ENCODE peak calls at places on chromosomes 12 and 14, in seven cellular contexts. U is iris pigment epithelial cell; A is GM13976; O is stimulated activated CD4-positive, alpha-beta T cell treated with anti-CD3 and anti-CD28 coated beads, Interleukin-15, amount 100 ng/mL, for 1 hour; S is posterior vena cava; M is stimulated activated CD8-positive, alpha-beta memory T cell treated with anti-CD3 and anti-CD28 coated beads, Interleukin-7, amount 100 ng/mL, for 1 hour; R is foreskin melanocyte. H is an unnamed sample.

GRCh38 chr14:100617715-100618693 is 30.8 kb upstream of the BEGAIN start:
- DNase-seq in U (no peak), A (no peak), O (no peak), S (peak; percentile 83), M (no peak), R (peak; percentile 81), H (peak; percentile 81)

GRCh38 chr12:79844693-79845092 is 90.2 kb downstream of the PPP1R12A start:
- DNase-seq in U (peak; percentile 83), A (no peak), O (no peak), S (no peak), M (no peak), R (peak; percentile 81), H (no peak)

GRCh38 chr12:103780093-103780440 is 61.0 kb downstream of the NT5DC3 start:
- DNase-seq in U (peak; percentile 87), A (no peak), O (no peak), S (no peak), M (no peak), R (no peak), H (no peak)

GRCh38 chr12:119072463-119072862 is 91.1 kb downstream of the SRRM4 start:
- DNase-seq in U (no peak), A (no peak), O (no peak), S (no peak), M (no peak), R (no peak), H (no peak)

GRCh38 chr12:67415473-67415872 is 146.3 kb downstream of the CAND1 start:
- DNase-seq in U (peak; percentile 35), A (peak; percentile 22), O (no peak), S (no peak), M (no peak), R (no peak), H (peak; percentile 68)

GRCh38 chr14:72559227-72559626 is 334.7 kb downstream of the DPF3 start:
- DNase-seq in U (no peak), A (peak; percentile 20), O (no peak), S (no peak), M (no peak), R (peak; percentile 29), H (no peak)

GRCh38 chr14:90518075-90518940 is 121.5 kb downstream of the CALM1 start:
- DNase-seq in U (no peak), A (no peak), O (no peak), S (peak; percentile 73), M (no peak), R (no peak), H (no peak)

GRCh38 chr12:67482751-67483661 is 165.5 kb upstream of the DYRK2 start:
- DNase-seq in U (peak; percentile 52), A (no peak), O (peak; percentile 8), S (peak; percentile 84), M (peak; percentile 45), R (peak; percentile 31), H (peak; percentile 59)

GRCh38 chr12:70666364-70666763 is 29.1 kb upstream of the PTPRB start:
- DNase-seq in U (no peak), A (no peak), O (no peak), S (no peak), M (no peak), R (no peak), H (no peak)

GRCh38 chr12:5085896-5086295 is 42.2 kb downstream of the KCNA5 start:
- DNase-seq in U (peak; percentile 79), A (no peak), O (no peak), S (no peak), M (no peak), R (peak; percentile 98), H (no peak)

GRCh38 chr14:68781161-68782021 is 11.5 kb downstream of the ZFP36L1 start:
- DNase-seq in U (no peak), A (no peak), O (no peak), S (peak; percentile 83), M (no peak), R (no peak), H (no peak)

GRCh38 chr12:119415714-119416113 is 81.2 kb downstream of the CCDC60 start:
- DNase-seq in U (no peak), A (no peak), O (no peak), S (no peak), M (no peak), R (no peak), H (no peak)

GRCh38 chr14:68548194-68549056 is 244.4 kb downstream of the ZFP36L1 start:
- DNase-seq in U (peak; percentile 99), A (no peak), O (no peak), S (peak; percentile 96), M (no peak), R (peak; percentile 90), H (peak; percentile 81)

GRCh38 chr14:91032250-91032649 is 28.2 kb downstream of the RPS6KA5 start:
- DNase-seq in U (no peak), A (no peak), O (no peak), S (no peak), M (no peak), R (no peak), H (no peak)

H was measured in hippocampal formation.